ENCODE peak calls at places on chromosomes 13 and 19, in ten cellular contexts. G, U, C, S, O, F, B, Y, A and L are unnamed samples.

GRCh38 chr19:50705422-50706019 is 14.1 kb downstream of the SHANK1 start:
- DNase-seq in G (no peak), U (no peak), C (no peak), S (peak; percentile 24), O (no peak), F (no peak), B (peak; percentile 76), Y (no peak), A (no peak), L (peak; percentile 67)

GRCh38 chr19:36110487-36111199 is at the start of gene OVOL3:
- DNase-seq in G (no peak), U (no peak), C (no peak), S (no peak), O (no peak), F (no peak), B (no peak), Y (no peak), A (no peak), L (peak; percentile 9)

GRCh38 chr13:46795321-46795720 is 1.6 kb downstream of the ESD start:
- DNase-seq in G (no peak), U (no peak), C (no peak), S (peak; percentile 40), O (no peak), F (no peak), B (no peak), Y (no peak), A (no peak), L (no peak)

GRCh38 chr13:19782049-19782726 is 557 bp downstream of the PSPC1 start:
- DNase-seq in G (peak; percentile 81), U (peak; percentile 58), C (peak; percentile 41), S (peak; percentile 59), O (peak; percentile 55), F (peak; percentile 70), B (peak; percentile 45), Y (peak; percentile 65), A (peak; percentile 36), L (peak; percentile 63)

GRCh38 chr13:59891053-59891452 is 272.7 kb downstream of the DIAPH3 start:
- DNase-seq in G (no peak), U (no peak), C (no peak), S (no peak), O (no peak), F (no peak), B (no peak), Y (no peak), A (no peak), L (no peak)

GRCh38 chr13:114313061-114313860 is 1.0 kb upstream of the CHAMP1 start:
- DNase-seq in G (no peak), U (no peak), C (no peak), S (peak; percentile 22), O (no peak), F (no peak), B (peak; percentile 51), Y (no peak), A (no peak), L (peak; percentile 60)

GRCh38 chr13:51913421-51914136 is 51.8 kb downstream of the CCDC70 start:
- DNase-seq in G (no peak), U (no peak), C (no peak), S (no peak), O (no peak), F (no peak), B (no peak), Y (no peak), A (no peak), L (peak; percentile 55)

GRCh38 chr19:49840321-49840720 is 10.6 kb upstream of the PTOV1 start:
- DNase-seq in G (no peak), U (no peak), C (no peak), S (no peak), O (no peak), F (no peak), B (no peak), Y (no peak), A (no peak), L (no peak)

GRCh38 chr19:20151617-20152145 is 15.3 kb upstream of the ZNF486 start:
- DNase-seq in G (no peak), U (no peak), C (no peak), S (no peak), O (no peak), F (no peak), B (no peak), Y (no peak), A (no peak), L (no peak)
- H3K4me3 ChIP-seq in G (no peak overlapping the region), U (no peak overlapping the region), C (no peak overlapping the region), S (no peak overlapping the region), O (no peak overlapping the region), F (no peak overlapping the region), B (no peak overlapping the region), Y (no peak overlapping the region), A (no peak overlapping the region), L (no peak overlapping the region)

GRCh38 chr13:102401755-102402154 is at the start of gene FGF14:
- DNase-seq in G (no peak), U (no peak), C (no peak), S (no peak), O (no peak), F (no peak), B (no peak), Y (no peak), A (no peak), L (no peak)

GRCh38 chr13:102402292-102402691 is 444 bp upstream of the FGF14 start:
- DNase-seq in G (peak; percentile 58), U (peak; percentile 21), C (peak; percentile 33), S (peak; percentile 48), O (peak; percentile 13), F (peak; percentile 38), B (peak; percentile 39), Y (peak; percentile 25), A (no peak), L (no peak)

GRCh38 chr13:102401305-102401704 is 543 bp downstream of the FGF14 start:
- DNase-seq in G (no peak), U (no peak), C (no peak), S (no peak), O (no peak), F (no peak), B (no peak), Y (no peak), A (no peak), L (no peak)

GRCh38 chr13:102400619-102401125 is 1.2 kb downstream of the FGF14 start:
- DNase-seq in G (no peak), U (no peak), C (peak; percentile 22), S (peak; percentile 11), O (peak; percentile 23), F (peak; percentile 33), B (no peak), Y (peak; percentile 29), A (no peak), L (no peak)

DNA sequence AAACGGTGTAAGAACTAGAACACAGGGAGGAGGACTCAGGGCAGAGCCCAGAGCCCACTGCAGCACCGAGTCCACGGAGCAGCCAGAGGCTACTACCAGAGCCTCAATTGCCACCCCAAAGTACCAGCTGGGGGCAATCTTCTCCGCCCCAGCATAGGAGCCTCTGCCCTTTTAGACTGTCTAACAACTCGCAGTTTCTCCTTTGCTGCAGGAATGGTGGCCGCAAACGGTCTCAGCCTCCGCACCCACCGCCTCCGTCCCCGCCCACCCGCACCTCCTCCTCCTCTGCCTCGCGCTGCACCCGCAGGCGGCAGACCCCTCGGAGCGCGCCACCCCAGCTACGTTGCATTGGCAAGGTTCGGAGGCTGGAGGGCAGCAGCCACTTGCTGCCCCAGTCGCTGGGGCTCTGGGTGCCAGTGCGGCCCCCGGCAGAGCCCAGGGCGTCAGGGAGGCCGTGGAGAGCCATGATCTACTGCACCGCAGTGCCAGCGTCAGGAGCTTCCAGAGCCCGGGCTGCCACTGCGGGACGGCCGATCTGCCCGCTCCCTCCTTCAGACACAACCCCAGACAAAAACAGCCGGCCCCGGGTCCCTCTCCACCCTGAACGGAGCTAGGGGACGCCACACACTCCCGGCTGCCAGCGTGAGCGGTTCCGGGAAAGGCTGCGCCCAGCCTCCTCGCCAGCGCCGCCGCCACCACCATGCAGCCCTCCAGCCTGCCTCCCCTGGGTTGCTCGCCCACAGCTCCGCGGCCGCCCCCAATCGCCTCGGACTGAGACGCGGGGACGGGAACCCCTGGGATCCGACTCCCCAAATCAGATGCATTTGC is 1.8 kb downstream of the FGF14 start:
- DNase-seq in G (peak; percentile 60), U (no peak), C (peak; percentile 15), S (no peak), O (peak; percentile 23), F (peak; percentile 11), B (no peak), Y (peak; percentile 22), A (no peak), L (no peak)
- TF ChIP-seq CTCF in G (peak; percentile 36), U (no peak), C (no peak), S (peak; percentile 10), O (no peak), F (no peak), B (no peak), Y (peak; percentile 4), A (no peak), L (no peak)

GRCh38 chr19:38252385-38252784 is 3.8 kb downstream of the PPP1R14A start:
- DNase-seq in G (no peak), U (no peak), C (no peak), S (no peak), O (no peak), F (no peak), B (no peak), Y (no peak), A (no peak), L (no peak)

GRCh38 chr19:38248421-38248820 is 7.8 kb downstream of the PPP1R14A start:
- DNase-seq in G (no peak), U (no peak), C (no peak), S (no peak), O (no peak), F (no peak), B (no peak), Y (no peak), A (no peak), L (no peak)

GRCh38 chr19:38251564-38252051 is 4.6 kb downstream of the PPP1R14A start:
- DNase-seq in G (no peak), U (no peak), C (peak; percentile 55), S (no peak), O (no peak), F (no peak), B (no peak), Y (no peak), A (peak; percentile 48), L (no peak)

GRCh38 chr19:38250821-38251563 is 5.2 kb downstream of the PPP1R14A start:
- DNase-seq in G (peak; percentile 68), U (peak; percentile 45), C (peak; percentile 87), S (no peak), O (peak; percentile 62), F (peak; percentile 70), B (no peak), Y (peak; percentile 58), A (peak; percentile 47), L (no peak)

DNA sequence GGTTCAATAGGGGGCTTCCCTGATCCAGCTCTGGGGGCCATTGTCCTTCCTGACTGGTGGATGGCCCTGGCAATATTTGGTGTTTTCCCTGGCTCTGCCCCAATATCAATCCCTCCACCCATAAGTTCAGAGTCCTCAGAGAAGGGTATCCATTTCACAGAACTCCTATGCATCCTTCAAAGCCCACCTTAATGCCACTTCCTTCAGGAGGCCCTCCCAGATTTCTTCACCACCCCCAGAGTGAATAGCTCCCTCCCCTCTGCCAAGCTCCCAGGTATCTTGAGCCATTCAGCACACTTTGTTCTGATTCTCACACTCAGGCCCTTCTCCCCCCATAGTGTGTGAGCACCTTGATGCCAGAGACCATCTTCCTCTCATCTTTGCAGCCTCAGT is 5.8 kb downstream of the PPP1R14A start:
- DNase-seq in G (no peak), U (no peak), C (no peak), S (no peak), O (no peak), F (no peak), B (no peak), Y (no peak), A (no peak), L (no peak)
- H3K4me1 ChIP-seq in G (no peaks in the 10 kb centered on the region), U (peaks cover 23% of the 10 kb centered on the region), C (peaks cover 9% of the 10 kb centered on the region), S (peaks cover 24% of the 10 kb centered on the region), O (no peaks in the 10 kb centered on the region), F (peaks cover 32% of the 10 kb centered on the region), B (peaks cover 33% of the 10 kb centered on the region), Y (no peaks in the 10 kb centered on the region), A (peaks cover 26% of the 10 kb centered on the region), L (peaks cover 5% of the 10 kb centered on the region)

DNA sequence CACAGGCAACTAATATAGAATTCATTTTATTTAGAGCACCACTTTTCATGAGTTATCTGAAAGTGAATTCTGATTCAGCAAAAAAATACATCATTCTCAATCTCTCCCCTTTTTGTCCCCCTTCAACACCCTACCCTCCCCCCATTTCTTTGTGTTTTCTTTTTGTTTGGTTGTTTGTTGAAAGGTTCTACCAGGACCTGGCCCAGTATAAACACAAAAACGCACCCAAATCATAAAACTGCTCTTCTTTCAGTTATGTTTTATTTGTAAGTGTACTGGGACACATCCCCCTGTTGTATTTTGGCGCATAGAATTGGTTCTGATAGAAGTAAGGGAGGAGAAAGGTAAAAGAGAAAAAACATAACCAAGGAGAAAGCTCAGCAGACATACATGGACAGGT is 4.4 kb downstream of the POU4F1 start:
- DNase-seq in G (no peak), U (no peak), C (no peak), S (no peak), O (no peak), F (no peak), B (no peak), Y (no peak), A (no peak), L (no peak)
- H3K4me3 ChIP-seq in G (no peak overlapping the region), U (no peak overlapping the region), C (no peak overlapping the region), S (no peak overlapping the region), O (no peak overlapping the region), F (no peak overlapping the region), B (no peak overlapping the region), Y (no peak overlapping the region), A (no peak overlapping the region), L (no peak overlapping the region)